ENCODE peak calls at places on chromosomes 7 and 10, in six cellular contexts. H, O, S, C, E and B are unnamed samples.

GRCh38 chr7:1812693-1813393 is 142.8 kb downstream of the ELFN1 start:
- DNase-seq in O (no peak), H (no peak), S (no peak), C (no peak), E (no peak), B (no peak)

GRCh38 chr10:117472872-117473271 is 69.7 kb upstream of the EMX2 start:
- DNase-seq in O (no peak), H (no peak), E (no peak), C (no peak), S (no peak), B (no peak)

GRCh38 chr7:2049111-2049781 is 183.5 kb downstream of the MAD1L1 start:
- DNase-seq in E (no peak), S (no peak), O (no peak), C (no peak), H (no peak), B (no peak)

GRCh38 chr7:137804819-137805218 is 42.0 kb downstream of the DGKI start:
- DNase-seq in S (no peak), O (peak), E (no peak), H (peak), C (no peak), B (no peak)

GRCh38 chr10:69232252-69232651 is 12.1 kb downstream of the HKDC1 start:
- DNase-seq in E (no peak), H (no peak), C (no peak), S (no peak), O (peak), B (no peak)

GRCh38 chr7:135447783-135448182 is 62.1 kb downstream of the CNOT4 start:
- DNase-seq in E (no peak), O (no peak), C (no peak), S (no peak), H (peak), B (no peak)

GRCh38 chr10:17428616-17429097 is 25.7 kb downstream of the ST8SIA6 start:
- DNase-seq in O (no peak), H (no peak), C (peak), E (peak), S (peak), B (no peak)

GRCh38 chr7:133649593-133649992 is 396.7 kb downstream of the EXOC4 start:
- DNase-seq in O (peak), S (no peak), E (no peak), H (no peak), C (no peak), B (no peak)

GRCh38 chr10:125006921-125007391 is 65.0 kb downstream of the ZRANB1 start:
- DNase-seq in S (no peak), C (no peak), O (no peak), E (no peak), H (no peak), B (no peak)

GRCh38 chr7:134089446-134089845 is 37.7 kb upstream of the LRGUK start:
- DNase-seq in H (no peak), E (no peak), S (no peak), C (no peak), O (no peak), B (no peak)